ENCODE peak calls at places on chromosomes 6 and 20, in six cellular contexts. T is neural crest cell, F is AG09309, B is body of pancreas, M is astrocyte of the spinal cord, C is stomach. S is an unnamed sample.

GRCh38 chr20:53077373-53078205 is 105.4 kb downstream of the TSHZ2 start:
- DNase-seq in C (peak; percentile 33), B (peak; percentile 73), M (peak; percentile 13), T (no peak), F (no peak), S (no peak)

GRCh38 chr6:47134476-47135189 is 92.5 kb upstream of the ADGRF1 start:
- DNase-seq in T (no peak), C (no peak), M (peak; percentile 97), B (peak; percentile 37), F (peak; percentile 89), S (no peak)

GRCh38 chr6:87907521-87907920 is 140.1 kb upstream of the SPACA1 start:
- DNase-seq in M (peak; percentile 89), B (no peak), T (no peak), F (peak; percentile 49), C (no peak), S (no peak)

GRCh38 chr20:8646716-8647115 is 422.2 kb upstream of the PLCB4 start:
- DNase-seq in B (no peak), T (no peak), C (no peak), M (peak; percentile 55), F (peak; percentile 71), S (no peak)

GRCh38 chr6:126312013-126312665 is 27.8 kb upstream of the CENPW start:
- DNase-seq in F (no peak), M (no peak), C (no peak), B (no peak), T (no peak), S (no peak)

GRCh38 chr6:15247750-15248450 is 2.0 kb downstream of the JARID2 start:
- DNase-seq in F (no peak), M (peak; percentile 57), T (peak; percentile 47), C (peak; percentile 58), B (peak; percentile 59), S (peak; percentile 62)

GRCh38 chr6:129510930-129511329 is 199.0 kb downstream of the ARHGAP18 start:
- DNase-seq in F (no peak), T (no peak), B (no peak), C (no peak), M (peak; percentile 59), S (no peak)

GRCh38 chr6:98769546-98769945 is 64.8 kb upstream of the POU3F2 start:
- DNase-seq in C (no peak), T (no peak), F (no peak), M (peak; percentile 36), B (no peak), S (no peak)

GRCh38 chr6:3045777-3046176 is 22.5 kb upstream of the RIPK1 start:
- DNase-seq in T (no peak), M (no peak), C (no peak), B (no peak), F (no peak), S (no peak)

GRCh38 chr6:90098025-90098474 is 198.6 kb downstream of the BACH2 start:
- DNase-seq in M (peak; percentile 96), T (no peak), B (peak; percentile 25), F (peak; percentile 92), C (no peak), S (no peak)

GRCh38 chr6:19979059-19979458 is 141.9 kb downstream of the ID4 start:
- DNase-seq in C (no peak), M (no peak), B (no peak), T (no peak), F (no peak), S (no peak)

GRCh38 chr6:5706094-5707033 is 300.4 kb downstream of the NRN1 start:
- DNase-seq in C (no peak), F (no peak), M (no peak), B (no peak), T (no peak), S (no peak)

GRCh38 chr6:92790381-92790780 is 629.0 kb downstream of the EPHA7 start:
- DNase-seq in F (no peak), B (no peak), M (no peak), T (no peak), C (no peak), S (no peak)

GRCh38 chr20:17938889-17939619 is 29.5 kb downstream of the SNX5 start:
- DNase-seq in C (peak; percentile 77), F (no peak), B (peak; percentile 79), T (peak; percentile 57), M (peak; percentile 81), S (peak; percentile 48)

GRCh38 chr6:26232950-26233607 is 131.9 kb upstream of the BTN3A2 start:
- DNase-seq in T (no peak), C (no peak), M (peak; percentile 61), B (no peak), F (no peak), S (no peak)

GRCh38 chr20:21613512-21613911 is 92.0 kb upstream of the PAX1 start:
- DNase-seq in B (no peak), T (no peak), C (peak; percentile 26), F (no peak), M (no peak), S (no peak)

GRCh38 chr20:34420146-34420545 is 57.1 kb downstream of the ITCH start:
- DNase-seq in M (no peak), T (no peak), C (no peak), F (no peak), B (no peak), S (no peak)

GRCh38 chr6:129679758-129680157 is 30.2 kb downstream of the ARHGAP18 start:
- DNase-seq in T (no peak), B (no peak), F (no peak), C (no peak), M (no peak), S (no peak)

GRCh38 chr6:93516441-93516840 is 97.1 kb upstream of the EPHA7 start:
- DNase-seq in C (no peak), T (no peak), M (no peak), B (no peak), F (no peak), S (no peak)

DNA sequence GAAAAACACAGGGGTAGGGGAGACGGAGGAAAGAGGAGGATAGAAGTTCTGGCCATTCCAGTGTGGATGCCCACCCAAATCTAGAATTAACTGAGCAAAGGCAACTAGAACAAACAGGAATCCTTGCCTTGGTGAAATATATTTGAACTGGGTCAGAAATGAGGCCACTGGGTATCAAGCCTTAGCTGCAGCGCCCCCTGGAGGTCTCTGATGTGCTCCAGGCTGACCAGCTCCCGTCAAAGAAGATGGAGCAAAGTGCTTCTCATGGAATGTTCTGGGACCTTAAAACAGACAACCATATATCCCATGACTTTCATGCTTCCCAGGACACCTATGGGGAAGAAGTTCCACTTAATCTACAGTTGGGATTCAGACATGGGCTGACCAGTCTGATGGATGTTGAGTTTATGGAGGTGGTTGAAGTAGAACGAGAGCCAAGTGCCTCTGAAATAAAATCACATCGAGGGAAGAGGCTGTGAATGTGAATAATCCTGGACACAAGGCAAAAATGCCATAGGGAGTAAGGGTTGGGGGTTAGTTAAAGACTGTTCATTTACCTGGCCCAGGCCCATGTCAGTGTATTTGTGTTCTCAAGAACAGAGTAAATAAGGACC is 50.4 kb downstream of the HLA-DPB1 start:
- DNase-seq in F (no peak), T (peak; percentile 66), M (peak; percentile 4), B (peak; percentile 63), C (peak; percentile 76), S (peak; percentile 59)
- TF ChIP-seq CTCF in F (peak; percentile 79), T (peak; percentile 64), M (peak; percentile 67), B (peak; percentile 6), C (peak; percentile 16), S (no peak)

GRCh38 chr20:23050847-23051627 is 1.6 kb upstream of the THBD start:
- DNase-seq in B (peak; percentile 40), M (peak; percentile 88), F (no peak), C (peak; percentile 78), T (peak; percentile 77), S (no peak)
- TF ChIP-seq CTCF in B (no peak), M (peak; percentile 79), F (peak; percentile 75), C (peak; percentile 38), T (peak; percentile 82), S (no peak)

GRCh38 chr6:33417127-33417902 is 592 bp downstream of the CUTA start:
- DNase-seq in F (peak; percentile 63), C (no peak), T (no peak), M (peak; percentile 71), B (no peak), S (no peak)

GRCh38 chr6:33419580-33420492 is at the start of gene SYNGAP1:
- DNase-seq in M (peak; percentile 62), T (no peak), C (no peak), F (peak; percentile 23), B (peak; percentile 36), S (no peak)

GRCh38 chr6:33418690-33419291 is 884 bp upstream of the CUTA start:
- DNase-seq in M (no peak), T (no peak), B (no peak), F (no peak), C (no peak), S (no peak)

GRCh38 chr6:33416386-33417126 is 1.4 kb downstream of the CUTA start:
- DNase-seq in M (no peak), F (no peak), C (no peak), T (no peak), B (no peak), S (no peak)

GRCh38 chr6:33417903-33418689 is at the start of gene CUTA:
- DNase-seq in B (peak; percentile 99), M (peak; percentile 100), T (peak; percentile 93), C (peak; percentile 99), F (peak; percentile 99), S (peak; percentile 92)
- TF ChIP-seq CTCF in B (no peak), M (peak; percentile 23), T (peak; percentile 47), C (no peak), F (peak; percentile 25), S (no peak)

DNA sequence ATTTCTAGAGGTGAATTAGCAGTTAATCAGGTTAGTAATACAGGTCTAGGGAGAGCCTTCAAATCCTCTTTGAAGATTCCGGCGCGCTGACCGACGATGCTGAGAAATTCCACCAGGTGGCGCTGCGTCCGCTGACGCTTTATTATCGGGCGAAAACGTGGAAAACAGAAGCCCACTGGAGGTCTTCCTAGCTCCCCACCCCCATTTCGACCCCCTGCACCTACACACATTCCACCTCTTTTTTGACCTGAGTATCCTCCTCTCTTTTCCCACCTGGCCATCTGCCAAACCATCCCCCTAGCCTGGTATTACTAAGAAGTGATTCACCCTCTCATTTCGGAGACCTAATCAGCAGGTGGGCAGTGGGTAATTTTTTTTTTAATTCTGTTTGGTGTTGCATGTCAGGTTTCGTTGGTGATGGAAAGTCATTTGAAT is 65.4 kb upstream of the RIN2 start:
- DNase-seq in M (peak; percentile 65), C (peak; percentile 71), B (peak; percentile 41), F (no peak), T (peak; percentile 69), S (peak; percentile 64)
- TF ChIP-seq CTCF in M (peak; percentile 87), C (peak; percentile 88), B (peak; percentile 83), F (peak; percentile 82), T (peak; percentile 94), S (peak; percentile 76)

DNA sequence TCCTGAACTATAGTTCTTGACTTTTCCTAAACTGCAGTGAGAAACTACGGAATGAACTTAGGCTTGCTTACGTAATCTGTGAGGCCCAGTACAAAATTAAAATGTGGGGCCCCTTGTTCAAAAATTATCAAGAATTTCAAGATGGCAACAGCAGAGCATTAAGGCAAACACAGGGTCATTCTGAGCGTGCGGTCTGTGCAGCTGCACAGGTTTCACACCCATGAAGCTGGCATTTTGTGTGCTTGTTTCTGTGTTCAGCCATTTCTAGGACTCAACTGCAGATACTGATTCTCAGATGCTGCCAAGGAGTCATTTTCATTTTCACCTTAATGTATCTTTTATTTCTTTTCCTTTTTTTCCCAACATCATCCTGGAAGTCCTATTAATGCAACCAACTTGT is 49.6 kb upstream of the HBS1L start:
- DNase-seq in C (no peak), T (no peak), B (no peak), F (no peak), M (no peak), S (no peak)
- TF ChIP-seq CTCF in C (no peak), T (no peak), B (no peak), F (no peak), M (no peak), S (no peak)

S was measured in activated B cell treated with CpG ODN at 0.5 μM for 24 hours.